ENCODE peak calls at places on chromosomes 4 and X, in seven cellular contexts. P is psoas muscle, A is endodermal cell, F is nephron progenitor cell, U is astrocyte, W is OCI-LY7, R is BJ. N is an unnamed sample.

GRCh38 chr4:33831667-33832066 is 2412.6 kb downstream of the ARAP2 start:
- DNase-seq in F (no peak), A (no peak), P (no peak), U (peak), W (no peak), R (peak), N (no peak)

GRCh38 chrX:141158084-141158483 is 18.8 kb downstream of the LDOC1 start:
- DNase-seq in F (no peak), A (no peak), P (no peak), U (no peak), W (no peak), R (no peak), N (no peak)

GRCh38 chr4:72971572-72971971 is 97.9 kb downstream of the COX18 start:
- DNase-seq in R (peak), A (no peak), P (no peak), U (peak), F (no peak), W (no peak), N (no peak)

GRCh38 chrX:104137496-104137895 is 19.3 kb downstream of the SLC25A53 start:
- DNase-seq in W (peak), P (no peak), F (no peak), A (no peak), U (peak), R (no peak), N (no peak)

GRCh38 chr4:118947095-118947494 is 58.4 kb downstream of the SYNPO2 start:
- DNase-seq in P (no peak), W (no peak), A (no peak), U (no peak), F (no peak), R (no peak), N (no peak)

GRCh38 chrX:2955838-2956237 is 26.7 kb upstream of the ARSD start:
- DNase-seq in F (no peak), W (no peak), U (no peak), R (no peak), P (no peak), A (no peak), N (no peak)

GRCh38 chr4:55543858-55544257 is 2.9 kb downstream of the CLOCK start:
- DNase-seq in F (no peak), P (no peak), A (no peak), R (no peak), U (no peak), W (peak), N (no peak)

GRCh38 chr4:108144451-108144850 is 24.3 kb downstream of the LEF1 start:
- DNase-seq in R (no peak), U (no peak), W (no peak), P (no peak), A (no peak), F (peak), N (no peak)

GRCh38 chr4:5500165-5500564 is 208.2 kb downstream of the EVC2 start:
- DNase-seq in F (no peak), P (no peak), U (no peak), W (no peak), R (no peak), A (no peak), N (no peak)

GRCh38 chr4:152680988-152681731 is 1.4 kb upstream of the TMEM154 start:
- DNase-seq in R (no peak), F (no peak), P (no peak), A (peak), W (peak), U (peak), N (no peak)

GRCh38 chrX:39456894-39457600 is 640.7 kb downstream of the BCOR start:
- DNase-seq in U (peak), W (no peak), F (no peak), R (no peak), A (no peak), P (no peak), N (no peak)

GRCh38 chrX:121308276-121308805 is 260.9 kb downstream of the GLUD2 start:
- DNase-seq in U (peak), F (peak), A (peak), P (no peak), R (peak), W (peak), N (no peak)

GRCh38 chrX:135295238-135295943 is 13.9 kb upstream of the ETDC start:
- DNase-seq in A (peak), U (peak), P (peak), R (no peak), F (peak), W (no peak), N (no peak)

GRCh38 chr4:83889802-83890201 is 353.9 kb downstream of the GPAT3 start:
- DNase-seq in A (no peak), F (no peak), W (no peak), R (no peak), P (no peak), U (peak), N (no peak)

GRCh38 chr4:26298198-26298950 is 22.4 kb upstream of the RBPJ start:
- DNase-seq in U (peak), P (no peak), A (no peak), W (no peak), F (no peak), R (peak), N (no peak)

GRCh38 chr4:159175165-159175988 is 72.5 kb downstream of the RAPGEF2 start:
- DNase-seq in P (peak), W (peak), F (peak), A (peak), U (peak), R (peak), N (no peak)

GRCh38 chr4:14920237-14920636 is 82.0 kb upstream of the CPEB2 start:
- DNase-seq in A (no peak), F (no peak), R (no peak), U (no peak), P (no peak), W (no peak), N (no peak)

GRCh38 chr4:153152453-153153338 is 51.5 kb upstream of the TRIM2 start:
- DNase-seq in U (peak), R (no peak), F (peak), A (peak), W (no peak), P (peak), N (no peak)

GRCh38 chr4:148089624-148090023 is 352.6 kb downstream of the NR3C2 start:
- DNase-seq in F (no peak), U (no peak), W (no peak), A (no peak), P (no peak), R (no peak), N (peak)

GRCh38 chrX:46506076-46506475 is 39.1 kb downstream of the ZNF674 start:
- DNase-seq in P (no peak), R (no peak), F (no peak), U (no peak), A (no peak), W (no peak), N (no peak)

DNA sequence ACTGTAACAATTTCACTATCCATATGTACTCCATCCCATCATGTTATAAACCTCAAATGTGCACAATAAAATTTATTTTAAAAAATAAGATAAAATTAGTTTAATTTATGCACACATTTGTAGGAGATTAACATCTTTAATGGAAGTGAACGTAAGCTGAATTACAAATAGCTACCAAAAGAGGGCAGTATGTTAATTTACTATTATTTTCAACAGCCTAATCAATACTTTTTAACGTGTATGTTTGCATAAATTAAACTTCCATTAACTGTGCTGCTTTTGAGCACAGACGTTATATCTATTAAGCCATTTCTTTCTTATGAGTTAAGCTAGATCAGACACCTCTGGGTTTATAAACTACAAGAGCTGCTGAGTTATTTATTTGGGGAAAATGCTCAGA is 56.5 kb upstream of the PHKA2 start:
- DNase-seq in F (no peak), A (no peak), U (no peak), W (no peak), P (no peak), R (no peak), N (no peak)
- TF ChIP-seq CTCF in F (peak), A (peak), U (peak), W (peak), P (no peak), R (peak), N (peak)

DNA sequence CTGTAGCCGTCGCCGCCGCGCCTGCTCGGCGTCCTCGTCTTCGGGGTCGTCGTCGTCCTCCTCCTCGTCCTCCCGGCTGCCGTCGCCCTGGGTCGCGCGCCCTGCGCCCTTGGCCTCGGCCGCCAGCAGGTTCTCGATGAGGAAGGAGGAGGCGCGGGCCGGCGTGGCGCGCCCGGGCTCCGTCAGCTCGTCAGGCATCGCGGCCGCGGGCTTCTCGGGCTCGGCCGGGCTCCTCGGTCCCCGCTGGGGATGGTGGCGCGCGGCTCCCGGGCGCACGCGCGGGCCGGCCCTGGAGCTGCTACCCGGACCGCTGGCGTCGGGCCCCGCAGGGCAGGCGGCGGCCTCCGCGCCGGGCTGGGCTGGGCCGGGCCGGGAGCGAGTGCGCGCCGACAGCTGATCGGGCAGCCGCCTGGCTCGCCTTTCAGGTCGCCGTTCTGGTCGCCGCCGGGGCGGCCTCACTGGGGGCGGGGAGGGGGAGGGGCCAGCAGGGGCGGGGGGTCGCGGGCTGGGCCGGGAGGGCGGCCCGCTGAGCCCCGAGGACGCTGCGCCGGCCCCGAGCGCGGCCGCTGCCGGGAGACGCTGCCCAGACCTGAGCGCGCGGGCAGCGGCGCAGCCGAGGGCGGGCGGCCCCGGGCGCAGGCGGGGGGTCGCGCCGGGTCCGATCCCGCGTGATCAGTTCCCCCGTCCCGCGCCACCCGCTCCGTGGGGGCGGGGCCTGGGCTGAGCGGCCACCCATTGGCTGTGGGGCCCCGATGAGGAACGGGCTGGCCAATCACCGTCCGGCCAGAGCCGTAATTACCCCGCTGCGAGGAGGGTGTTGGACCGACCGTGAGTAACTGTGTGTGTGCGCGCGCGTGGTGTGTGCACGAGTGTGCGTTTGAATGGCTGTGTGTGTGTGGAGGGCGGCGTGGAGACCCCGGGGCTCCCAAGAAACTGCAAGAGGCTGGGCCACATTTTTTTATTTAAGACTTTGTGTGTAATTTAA is at the start of gene HMX1:
- DNase-seq in U (no peak), R (no peak), F (peak), A (peak), W (no peak), P (peak), N (no peak)
- TF ChIP-seq CTCF in U (no peak), R (no peak), F (no peak), A (no peak), W (no peak), P (no peak), N (no peak)

GRCh38 chr4:54233128-54233696 is 4.1 kb downstream of the PDGFRA start:
- DNase-seq in W (no peak), F (peak), A (peak), P (peak), U (peak), R (no peak), N (peak)

GRCh38 chr4:54231419-54232150 is 2.5 kb downstream of the PDGFRA start:
- DNase-seq in A (peak), R (no peak), U (peak), W (no peak), P (peak), F (peak), N (peak)

GRCh38 chr4:54233697-54234496 is 4.8 kb downstream of the PDGFRA start:
- DNase-seq in F (peak), U (peak), P (peak), R (no peak), A (peak), W (peak), N (no peak)

GRCh38 chr4:54232151-54232688 is 3.1 kb downstream of the PDGFRA start:
- DNase-seq in W (no peak), F (no peak), A (no peak), P (no peak), U (peak), R (no peak), N (no peak)

GRCh38 chr4:54234497-54235205 is 5.6 kb downstream of the PDGFRA start:
- DNase-seq in R (no peak), U (no peak), A (no peak), W (no peak), F (no peak), P (no peak), N (no peak)
- TF ChIP-seq CTCF in R (no peak), U (no peak), A (peak), W (peak), F (no peak), P (no peak), N (peak)

GRCh38 chrX:37796805-37797204 is 16.9 kb downstream of the CYBB start:
- DNase-seq in W (peak), P (no peak), U (no peak), A (no peak), R (no peak), F (no peak), N (no peak)
- TF ChIP-seq CTCF in W (no peak), P (no peak), U (no peak), A (no peak), R (no peak), F (no peak), N (no peak)